ENCODE peak calls at places on chromosome 9, in four cellular contexts. One of them, this sample, is unnamed. For H3K36me3, the result is how much of the 10 kb centered on the place peaks cover.

GRCh38 chr9:87405677-87406544 is 91.8 kb upstream of the DAPK1 start:
- DNase-seq in H1: no peak
- DNase-seq in HepG2: no peak
- DNase-seq in GM12878: no peak
- DNase-seq in this sample: no peak

GRCh38 chr9:35723426-35723825 is 8.6 kb downstream of the TLN1 start:
- DNase-seq in GM12878: no peak
- DNase-seq in HepG2: no peak
- DNase-seq in H1: no peak
- DNase-seq in this sample: no peak

GRCh38 chr9:100057624-100058023 is 41.2 kb downstream of the ERP44 start:
- DNase-seq in GM12878: no peak
- DNase-seq in H1: no peak
- DNase-seq in HepG2: no peak
- DNase-seq in this sample: no peak

GRCh38 chr9:36542355-36542754 is 30.3 kb upstream of the MELK start:
- DNase-seq in GM12878: no peak
- DNase-seq in H1: no peak
- DNase-seq in HepG2: no peak
- DNase-seq in this sample: no peak

GRCh38 chr9:105881654-105882349 is 187.5 kb downstream of the TMEM38B start:
- DNase-seq in GM12878: peak
- DNase-seq in H1: peak
- DNase-seq in HepG2: peak
- DNase-seq in this sample: peak

GRCh38 chr9:122179690-122180074 is 20.0 kb downstream of the MORN5 start:
- DNase-seq in GM12878: no peak
- DNase-seq in HepG2: peak
- DNase-seq in H1: no peak
- DNase-seq in this sample: no peak

GRCh38 chr9:35814106-35814840 is 569 bp downstream of the HINT2 start:
- DNase-seq in GM12878: no peak
- DNase-seq in H1: no peak
- DNase-seq in HepG2: peak
- DNase-seq in this sample: peak

GRCh38 chr9:110919609-110920008 is 118.7 kb downstream of the LPAR1 start:
- DNase-seq in HepG2: no peak
- DNase-seq in GM12878: no peak
- DNase-seq in H1: no peak
- DNase-seq in this sample: no peak

GRCh38 chr9:69951411-69951810 is 92.2 kb upstream of the MAMDC2 start:
- DNase-seq in HepG2: no peak
- DNase-seq in H1: no peak
- DNase-seq in GM12878: no peak
- DNase-seq in this sample: no peak

GRCh38 chr9:98523231-98523901 is 185.4 kb downstream of the GABBR2 start:
- DNase-seq in H1: no peak
- DNase-seq in GM12878: no peak
- DNase-seq in HepG2: no peak
- DNase-seq in this sample: no peak

GRCh38 chr9:86909388-86909787 is 37.9 kb downstream of the GAS1 start:
- DNase-seq in H1: no peak
- DNase-seq in HepG2: no peak
- DNase-seq in GM12878: no peak
- DNase-seq in this sample: no peak

GRCh38 chr9:136225366-136225747 is 20.3 kb downstream of the QSOX2 start:
- DNase-seq in GM12878: peak
- DNase-seq in HepG2: no peak
- DNase-seq in H1: no peak
- DNase-seq in this sample: no peak

GRCh38 chr9:131233556-131233955 is 42.8 kb downstream of the FAM78A start:
- DNase-seq in HepG2: no peak
- DNase-seq in GM12878: no peak
- DNase-seq in H1: no peak
- DNase-seq in this sample: no peak

GRCh38 chr9:119071636-119072035 is 297.6 kb downstream of the BRINP1 start:
- DNase-seq in H1: no peak
- DNase-seq in HepG2: no peak
- DNase-seq in GM12878: no peak
- DNase-seq in this sample: no peak

GRCh38 chr9:113589890-113590289 is 126.4 kb downstream of the RGS3 start:
- DNase-seq in H1: no peak
- DNase-seq in HepG2: peak
- DNase-seq in GM12878: no peak
- DNase-seq in this sample: no peak

GRCh38 chr9:37870081-37870798 is 33.7 kb downstream of the SLC25A51 start:
- DNase-seq in HepG2: no peak
- DNase-seq in GM12878: no peak
- DNase-seq in H1: no peak
- DNase-seq in this sample: no peak

GRCh38 chr9:84139296-84140100 is 158.9 kb downstream of the RMI1 start:
- DNase-seq in GM12878: peak
- DNase-seq in HepG2: no peak
- DNase-seq in H1: no peak
- DNase-seq in this sample: no peak

GRCh38 chr9:99363509-99363908 is 141.4 kb downstream of the SEC61B start:
- DNase-seq in GM12878: no peak
- DNase-seq in HepG2: no peak
- DNase-seq in H1: no peak
- DNase-seq in this sample: no peak

GRCh38 chr9:89605181-89606048 is 603 bp downstream of the GADD45G start:
- DNase-seq in GM12878: no peak
- DNase-seq in H1: no peak
- DNase-seq in HepG2: no peak
- DNase-seq in this sample: no peak

GRCh38 chr9:16721972-16722371 is 148.5 kb downstream of the BNC2 start:
- DNase-seq in GM12878: no peak
- DNase-seq in H1: no peak
- DNase-seq in HepG2: no peak
- DNase-seq in this sample: no peak

GRCh38 chr9:35832814-35833213 is 3.8 kb downstream of the TMEM8B start:
- DNase-seq in GM12878: no peak
- DNase-seq in H1: no peak
- DNase-seq in HepG2: no peak
- DNase-seq in this sample: no peak

GRCh38 chr9:105978822-105979221 is 284.5 kb downstream of the TMEM38B start:
- DNase-seq in HepG2: no peak
- DNase-seq in H1: no peak
- DNase-seq in GM12878: no peak
- DNase-seq in this sample: no peak

GRCh38 chr9:137694962-137695875 is 76.4 kb downstream of the EHMT1 start:
- DNase-seq in H1: peak
- DNase-seq in GM12878: no peak
- DNase-seq in HepG2: peak
- DNase-seq in this sample: peak

GRCh38 chr9:95766906-95767305 is 108.6 kb upstream of the ERCC6L2 start:
- DNase-seq in GM12878: no peak
- DNase-seq in HepG2: no peak
- DNase-seq in H1: peak
- DNase-seq in this sample: peak

GRCh38 chr9:7907636-7908195 is 108.1 kb upstream of the DMAC1 start:
- DNase-seq in HepG2: no peak
- DNase-seq in GM12878: no peak
- DNase-seq in H1: no peak
- DNase-seq in this sample: no peak

GRCh38 chr9:69946800-69947437 is 96.7 kb upstream of the MAMDC2 start:
- DNase-seq in HepG2: peak
- DNase-seq in GM12878: no peak
- DNase-seq in H1: no peak
- DNase-seq in this sample: no peak

GRCh38 chr9:108257387-108257786 is 598.4 kb downstream of the ACTL7B start:
- DNase-seq in H1: no peak
- DNase-seq in HepG2: no peak
- DNase-seq in GM12878: no peak
- DNase-seq in this sample: no peak

GRCh38 chr9:100375677-100376076 is 22.9 kb upstream of the TEX10 start:
- DNase-seq in HepG2: peak
- DNase-seq in H1: no peak
- DNase-seq in GM12878: no peak
- DNase-seq in this sample: no peak

GRCh38 chr9:73176450-73176875 is 24.8 kb downstream of the ANXA1 start:
- DNase-seq in HepG2: no peak
- DNase-seq in H1: no peak
- DNase-seq in GM12878: no peak
- DNase-seq in this sample: no peak

GRCh38 chr9:106643211-106643930 is 219.6 kb upstream of the ZNF462 start:
- DNase-seq in H1: no peak
- DNase-seq in GM12878: no peak
- DNase-seq in HepG2: no peak
- DNase-seq in this sample: no peak

GRCh38 chr9:130852801-130853200 is 17.7 kb downstream of the ABL1 start:
- DNase-seq in GM12878: no peak
- DNase-seq in H1: no peak
- DNase-seq in HepG2: no peak
- DNase-seq in this sample: no peak

GRCh38 chr9:129486496-129487306 is 134.2 kb downstream of the C9orf50 start:
- DNase-seq in GM12878: no peak
- DNase-seq in HepG2: no peak
- DNase-seq in H1: no peak
- DNase-seq in this sample: no peak

GRCh38 chr9:31248156-31248555 is 1136.3 kb upstream of the ACO1 start:
- DNase-seq in HepG2: no peak
- DNase-seq in H1: no peak
- DNase-seq in GM12878: no peak
- DNase-seq in this sample: no peak

GRCh38 chr9:69385474-69386091 is 60.6 kb downstream of the ENTREP1 start:
- DNase-seq in GM12878: no peak
- DNase-seq in HepG2: no peak
- DNase-seq in H1: peak
- DNase-seq in this sample: no peak

GRCh38 chr9:134139081-134139480 is 3.2 kb downstream of the WDR5 start:
- DNase-seq in H1: no peak
- DNase-seq in HepG2: no peak
- DNase-seq in GM12878: no peak
- DNase-seq in this sample: no peak

GRCh38 chr9:114792396-114792795 is 13.4 kb downstream of the TNFSF15 start:
- DNase-seq in H1: no peak
- DNase-seq in HepG2: no peak
- DNase-seq in GM12878: no peak
- DNase-seq in this sample: no peak

GRCh38 chr9:114791736-114792135 is 14.1 kb downstream of the TNFSF15 start:
- DNase-seq in HepG2: no peak
- DNase-seq in H1: no peak
- DNase-seq in GM12878: no peak
- DNase-seq in this sample: no peak

GRCh38 chr9:114789006-114789405 is 16.8 kb downstream of the TNFSF15 start:
- DNase-seq in GM12878: no peak
- DNase-seq in H1: no peak
- DNase-seq in HepG2: no peak
- DNase-seq in this sample: no peak

GRCh38 chr9:114791312-114791711 is 14.5 kb downstream of the TNFSF15 start:
- DNase-seq in H1: no peak
- DNase-seq in HepG2: no peak
- DNase-seq in GM12878: no peak
- DNase-seq in this sample: no peak

DNA sequence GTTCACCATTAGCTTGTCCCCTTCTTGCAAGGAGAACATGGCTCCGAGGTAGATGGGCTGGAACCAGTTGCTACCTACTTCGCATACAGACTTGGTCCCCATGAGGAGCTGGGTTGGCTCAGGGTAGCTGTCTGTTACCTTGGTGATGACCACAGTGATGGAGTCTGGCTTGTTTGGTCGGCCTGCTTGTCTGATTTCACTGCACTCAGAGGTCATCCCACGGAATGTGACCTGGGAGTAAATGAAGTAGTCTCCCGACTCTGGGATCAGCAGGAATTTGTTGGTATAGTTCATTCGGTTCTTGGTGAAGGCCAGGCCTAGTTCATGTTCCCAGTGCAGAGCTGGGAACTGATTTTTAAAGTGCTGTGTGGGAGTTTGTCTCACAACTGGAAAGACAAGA is 15.3 kb downstream of the TNFSF15 start:
- DNase-seq in GM12878: no peak
- DNase-seq in H1: no peak
- DNase-seq in HepG2: peak
- DNase-seq in this sample: no peak
- TF ChIP-seq SUZ12 in GM12878: no peak
- TF ChIP-seq SUZ12 in H1: no peak
- TF ChIP-seq SUZ12 in HepG2: no peak
- TF ChIP-seq SUZ12 in this sample: no peak

GRCh38 chr9:132994410-132995120 is 16.1 kb downstream of the GFI1B start:
- DNase-seq in GM12878: no peak
- DNase-seq in HepG2: no peak
- DNase-seq in H1: no peak
- DNase-seq in this sample: no peak
- TF ChIP-seq YY1 in GM12878: no peak
- TF ChIP-seq YY1 in HepG2: no peak
- TF ChIP-seq YY1 in H1: no peak
- TF ChIP-seq YY1 in this sample: no peak

GRCh38 chr9:127816728-127817127 is 14.0 kb downstream of the FPGS start:
- DNase-seq in HepG2: no peak
- DNase-seq in GM12878: no peak
- DNase-seq in H1: no peak
- DNase-seq in this sample: no peak
- H3K36me3 ChIP-seq in HepG2: under half
- H3K36me3 ChIP-seq in GM12878: under half
- H3K36me3 ChIP-seq in H1: under half
- H3K36me3 ChIP-seq in this sample: half or more

GRCh38 chr9:115115924-115116323 is 2.0 kb downstream of the TNC start:
- DNase-seq in H1: no peak
- DNase-seq in GM12878: no peak
- DNase-seq in HepG2: no peak
- DNase-seq in this sample: no peak
- TF ChIP-seq SUZ12 in H1: no peak
- TF ChIP-seq SUZ12 in GM12878: no peak
- TF ChIP-seq SUZ12 in HepG2: no peak
- TF ChIP-seq SUZ12 in this sample: no peak

GRCh38 chr9:101458955-101459631 is 23.5 kb upstream of the ALDOB start:
- DNase-seq in GM12878: no peak
- DNase-seq in H1: peak
- DNase-seq in HepG2: peak
- DNase-seq in this sample: peak
- TF ChIP-seq YY1 in GM12878: no peak
- TF ChIP-seq YY1 in H1: no peak
- TF ChIP-seq YY1 in HepG2: no peak
- TF ChIP-seq YY1 in this sample: no peak

This sample was measured in NT2/D1.